ENCODE peak calls at places on chromosomes 7 and 10, in six cellular contexts. L, Y, K, F, E and W are unnamed samples.

GRCh38 chr10:329361-330099 is 194.3 kb downstream of the ZMYND11 start:
- DNase-seq in E (no peak), L (peak), Y (no peak), K (no peak), F (no peak), W (peak)

GRCh38 chr10:120598377-120598776 is 141.3 kb downstream of the PLPP4 start:
- DNase-seq in L (no peak), Y (no peak), F (no peak), K (no peak), E (no peak), W (no peak)

GRCh38 chr10:58830748-58831147 is 318.1 kb downstream of the BICC1 start:
- DNase-seq in L (no peak), E (no peak), K (no peak), F (no peak), Y (no peak), W (no peak)

GRCh38 chr10:116112232-116113231 is 160.5 kb downstream of the GFRA1 start:
- DNase-seq in E (no peak), K (no peak), L (no peak), F (no peak), Y (no peak), W (no peak)

GRCh38 chr10:114012650-114013049 is 31.0 kb upstream of the ADRB1 start:
- DNase-seq in E (no peak), L (no peak), F (no peak), Y (no peak), K (no peak), W (no peak)

GRCh38 chr7:47371733-47372368 is 210.1 kb downstream of the TNS3 start:
- DNase-seq in L (peak), K (no peak), Y (no peak), E (no peak), F (no peak), W (peak)

GRCh38 chr7:94823952-94824351 is 83.4 kb upstream of the PPP1R9A start:
- DNase-seq in K (no peak), E (no peak), Y (no peak), F (no peak), L (no peak), W (no peak)

GRCh38 chr10:96417432-96417831 is 58.6 kb upstream of the OPALIN start:
- DNase-seq in K (no peak), Y (no peak), F (no peak), L (no peak), E (no peak), W (no peak)

GRCh38 chr10:30386801-30387588 is 37.9 kb upstream of the MTPAP start:
- DNase-seq in Y (no peak), K (no peak), E (no peak), L (no peak), F (no peak), W (no peak)

GRCh38 chr10:49010295-49010694 is 70.7 kb upstream of the LRRC18 start:
- DNase-seq in K (no peak), F (no peak), L (no peak), E (no peak), Y (no peak), W (no peak)